ENCODE peak calls at places on chromosomes 3 and 15, in six cellular contexts. One of them, this sample, is unnamed.

GRCh38 chr3:129855454-129856419 is 37.8 kb downstream of the TMCC1 start:
- DNase-seq in cardiac fibroblast: peak
- DNase-seq in fibroblast of lung: peak
- DNase-seq in A549: peak
- DNase-seq in mesothelial cell of epicardium: no peak
- DNase-seq in uterus: no peak
- DNase-seq in this sample: no peak

GRCh38 chr15:33114484-33114767 is 80.1 kb downstream of the FMN1 start:
- DNase-seq in cardiac fibroblast: peak
- DNase-seq in A549: no peak
- DNase-seq in fibroblast of lung: peak
- DNase-seq in uterus: no peak
- DNase-seq in mesothelial cell of epicardium: no peak
- DNase-seq in this sample: no peak

GRCh38 chr3:194323785-194324735 is 27.1 kb downstream of the CPN2 start:
- DNase-seq in cardiac fibroblast: peak
- DNase-seq in mesothelial cell of epicardium: no peak
- DNase-seq in A549: peak
- DNase-seq in uterus: peak
- DNase-seq in fibroblast of lung: peak
- DNase-seq in this sample: peak

GRCh38 chr3:53802256-53802880 is 43.9 kb downstream of the CHDH start:
- DNase-seq in A549: no peak
- DNase-seq in uterus: no peak
- DNase-seq in mesothelial cell of epicardium: no peak
- DNase-seq in fibroblast of lung: no peak
- DNase-seq in cardiac fibroblast: no peak
- DNase-seq in this sample: no peak

GRCh38 chr3:37475435-37475834 is 301.1 kb upstream of the LRRFIP2 start:
- DNase-seq in A549: no peak
- DNase-seq in mesothelial cell of epicardium: no peak
- DNase-seq in fibroblast of lung: peak
- DNase-seq in cardiac fibroblast: peak
- DNase-seq in uterus: no peak
- DNase-seq in this sample: no peak

GRCh38 chr15:77541421-77542181 is 91.1 kb downstream of the LINGO1 start:
- DNase-seq in uterus: no peak
- DNase-seq in A549: no peak
- DNase-seq in cardiac fibroblast: peak
- DNase-seq in mesothelial cell of epicardium: no peak
- DNase-seq in fibroblast of lung: peak
- DNase-seq in this sample: no peak

GRCh38 chr3:180466401-180467005 is 135.5 kb upstream of the TTC14 start:
- DNase-seq in cardiac fibroblast: peak
- DNase-seq in uterus: no peak
- DNase-seq in fibroblast of lung: no peak
- DNase-seq in mesothelial cell of epicardium: no peak
- DNase-seq in A549: no peak
- DNase-seq in this sample: no peak

GRCh38 chr3:194675680-194676079 is 3.7 kb upstream of the LSG1 start:
- DNase-seq in cardiac fibroblast: peak
- DNase-seq in mesothelial cell of epicardium: no peak
- DNase-seq in A549: no peak
- DNase-seq in fibroblast of lung: no peak
- DNase-seq in uterus: no peak
- DNase-seq in this sample: no peak

GRCh38 chr3:62876064-62876463 is 848 bp upstream of the CADPS start:
- DNase-seq in fibroblast of lung: peak
- DNase-seq in mesothelial cell of epicardium: peak
- DNase-seq in cardiac fibroblast: peak
- DNase-seq in A549: peak
- DNase-seq in uterus: no peak
- DNase-seq in this sample: no peak

GRCh38 chr3:16101295-16102186 is 72.9 kb upstream of the GALNT15 start:
- DNase-seq in cardiac fibroblast: peak
- DNase-seq in mesothelial cell of epicardium: no peak
- DNase-seq in A549: peak
- DNase-seq in uterus: no peak
- DNase-seq in fibroblast of lung: no peak
- DNase-seq in this sample: peak

GRCh38 chr3:87503901-87504498 is 227.6 kb upstream of the POU1F1 start:
- DNase-seq in A549: peak
- DNase-seq in mesothelial cell of epicardium: no peak
- DNase-seq in uterus: no peak
- DNase-seq in fibroblast of lung: peak
- DNase-seq in cardiac fibroblast: peak
- DNase-seq in this sample: no peak
- TF ChIP-seq CTCF in A549: peak
- TF ChIP-seq CTCF in mesothelial cell of epicardium: peak
- TF ChIP-seq CTCF in uterus: no peak
- TF ChIP-seq CTCF in fibroblast of lung: peak
- TF ChIP-seq CTCF in cardiac fibroblast: peak
- TF ChIP-seq CTCF in this sample: peak

GRCh38 chr3:49453621-49454315 is 16.3 kb upstream of the DAG1 start:
- DNase-seq in fibroblast of lung: no peak
- DNase-seq in uterus: no peak
- DNase-seq in A549: no peak
- DNase-seq in cardiac fibroblast: no peak
- DNase-seq in mesothelial cell of epicardium: no peak
- DNase-seq in this sample: no peak

GRCh38 chr3:49454898-49455681 is 15.0 kb upstream of the DAG1 start:
- DNase-seq in A549: no peak
- DNase-seq in mesothelial cell of epicardium: no peak
- DNase-seq in cardiac fibroblast: no peak
- DNase-seq in uterus: no peak
- DNase-seq in fibroblast of lung: no peak
- DNase-seq in this sample: no peak

GRCh38 chr3:49460188-49460885 is 9.7 kb upstream of the DAG1 start:
- DNase-seq in mesothelial cell of epicardium: no peak
- DNase-seq in A549: no peak
- DNase-seq in fibroblast of lung: no peak
- DNase-seq in uterus: no peak
- DNase-seq in cardiac fibroblast: no peak
- DNase-seq in this sample: no peak

GRCh38 chr3:49456417-49456816 is 13.7 kb upstream of the DAG1 start:
- DNase-seq in mesothelial cell of epicardium: no peak
- DNase-seq in fibroblast of lung: no peak
- DNase-seq in cardiac fibroblast: peak
- DNase-seq in A549: no peak
- DNase-seq in uterus: no peak
- DNase-seq in this sample: no peak

DNA sequence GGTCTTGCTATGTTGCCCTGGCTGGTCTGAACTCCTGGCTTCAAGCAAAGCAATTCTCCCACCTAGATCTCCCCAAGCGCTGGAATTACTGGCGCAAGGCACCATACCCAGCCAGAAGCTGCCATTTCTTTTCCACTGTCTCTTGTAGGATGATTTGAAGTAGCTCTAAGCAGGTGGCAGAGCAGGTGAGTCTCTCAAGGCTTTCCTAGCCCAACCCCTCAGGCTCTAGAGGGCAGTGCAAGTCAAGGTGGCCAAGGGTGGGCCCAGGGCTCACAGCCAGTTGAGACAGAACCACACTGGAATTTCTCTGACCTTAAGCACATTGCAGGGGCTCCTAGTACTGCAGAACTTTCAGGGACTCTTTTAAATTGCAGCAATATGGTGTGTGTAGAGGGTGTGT is 15.6 kb upstream of the DAG1 start:
- DNase-seq in cardiac fibroblast: no peak
- DNase-seq in mesothelial cell of epicardium: no peak
- DNase-seq in A549: peak
- DNase-seq in uterus: no peak
- DNase-seq in fibroblast of lung: no peak
- DNase-seq in this sample: no peak
- TF ChIP-seq CTCF in cardiac fibroblast: no peak
- TF ChIP-seq CTCF in mesothelial cell of epicardium: no peak
- TF ChIP-seq CTCF in A549: peak
- TF ChIP-seq CTCF in uterus: no peak
- TF ChIP-seq CTCF in fibroblast of lung: no peak
- TF ChIP-seq CTCF in this sample: no peak

GRCh38 chr15:27530994-27531393 is 560.0 kb downstream of the GABRG3 start:
- DNase-seq in mesothelial cell of epicardium: no peak
- DNase-seq in A549: no peak
- DNase-seq in cardiac fibroblast: no peak
- DNase-seq in uterus: no peak
- DNase-seq in fibroblast of lung: no peak
- DNase-seq in this sample: no peak

GRCh38 chr15:27532358-27532757 is 561.4 kb downstream of the GABRG3 start:
- DNase-seq in cardiac fibroblast: no peak
- DNase-seq in A549: no peak
- DNase-seq in mesothelial cell of epicardium: no peak
- DNase-seq in fibroblast of lung: no peak
- DNase-seq in uterus: no peak
- DNase-seq in this sample: no peak

DNA sequence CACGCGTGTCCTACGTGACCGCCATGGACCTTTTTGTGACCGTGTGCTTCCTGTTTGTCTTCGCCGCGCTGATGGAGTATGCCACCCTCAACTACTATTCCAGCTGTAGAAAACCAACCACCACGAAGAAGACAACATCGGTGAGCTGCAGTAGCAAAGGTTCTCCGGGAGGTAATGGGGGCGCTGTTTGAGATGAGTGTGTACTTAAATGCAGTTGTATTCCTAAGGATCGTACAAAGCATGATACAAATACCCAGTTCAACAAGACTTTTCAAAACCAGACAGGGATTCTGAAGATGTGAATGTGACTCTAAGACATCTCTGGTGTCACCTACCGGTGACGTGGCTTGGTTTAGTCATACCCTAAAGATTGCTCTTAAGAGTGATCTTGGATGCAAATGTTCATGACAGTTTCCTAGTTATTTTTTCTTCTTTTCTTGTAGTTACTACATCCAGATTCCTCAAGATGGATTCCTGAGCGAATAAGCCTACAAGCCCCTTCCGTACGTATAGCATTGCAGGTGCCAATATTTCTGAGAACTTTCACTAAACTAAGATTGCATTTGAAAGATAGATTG is 556.6 kb downstream of the GABRG3 start:
- DNase-seq in cardiac fibroblast: no peak
- DNase-seq in A549: peak
- DNase-seq in mesothelial cell of epicardium: no peak
- DNase-seq in fibroblast of lung: no peak
- DNase-seq in uterus: no peak
- DNase-seq in this sample: no peak
- TF ChIP-seq CTCF in cardiac fibroblast: no peak
- TF ChIP-seq CTCF in A549: peak
- TF ChIP-seq CTCF in mesothelial cell of epicardium: peak
- TF ChIP-seq CTCF in fibroblast of lung: no peak
- TF ChIP-seq CTCF in uterus: no peak
- TF ChIP-seq CTCF in this sample: no peak

DNA sequence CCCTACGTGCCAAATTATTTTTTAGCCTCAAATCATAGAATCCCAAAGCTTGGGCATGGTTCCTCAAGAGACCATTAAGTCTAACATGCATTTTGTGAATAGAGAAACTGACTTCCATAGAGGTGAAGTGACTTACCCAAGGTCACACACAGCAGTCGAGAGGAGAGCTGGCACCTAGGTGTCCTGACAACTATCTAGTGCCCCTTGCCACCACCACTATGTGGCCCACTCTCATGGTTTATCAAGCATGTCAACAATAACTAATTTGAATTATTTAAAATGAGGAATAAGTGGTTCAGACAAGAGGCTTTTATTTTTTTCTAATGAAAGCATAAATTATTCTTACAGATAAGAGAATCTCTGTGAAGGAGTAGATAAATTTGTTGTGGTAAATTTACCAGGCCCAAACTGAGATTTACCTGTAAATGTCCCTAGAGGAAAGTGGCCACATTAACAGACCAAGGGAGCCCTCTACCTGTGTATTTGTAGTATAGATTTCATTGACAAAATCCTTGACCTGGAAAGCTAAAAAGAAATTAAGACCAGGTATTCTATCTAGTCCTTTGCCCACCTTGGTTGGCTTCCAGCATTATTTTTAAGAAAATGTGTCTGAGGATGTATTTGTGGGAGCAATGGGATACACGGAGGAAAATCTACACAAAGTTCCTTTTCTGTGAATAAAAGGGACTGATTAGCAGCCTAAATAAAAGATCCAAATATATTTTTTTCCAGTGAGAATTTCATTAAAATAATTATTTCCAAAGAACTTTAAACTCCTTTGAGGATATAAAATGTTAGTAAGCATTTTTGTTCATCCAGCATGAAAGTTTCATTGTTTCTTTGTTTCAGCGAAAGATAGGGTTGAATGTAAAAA is 49.1 kb downstream of the IQCH start:
- DNase-seq in mesothelial cell of epicardium: no peak
- DNase-seq in cardiac fibroblast: peak
- DNase-seq in uterus: peak
- DNase-seq in A549: peak
- DNase-seq in fibroblast of lung: peak
- DNase-seq in this sample: no peak
- TF ChIP-seq CTCF in mesothelial cell of epicardium: peak
- TF ChIP-seq CTCF in cardiac fibroblast: peak
- TF ChIP-seq CTCF in uterus: peak
- TF ChIP-seq CTCF in A549: peak
- TF ChIP-seq CTCF in fibroblast of lung: peak
- TF ChIP-seq CTCF in this sample: peak

DNA sequence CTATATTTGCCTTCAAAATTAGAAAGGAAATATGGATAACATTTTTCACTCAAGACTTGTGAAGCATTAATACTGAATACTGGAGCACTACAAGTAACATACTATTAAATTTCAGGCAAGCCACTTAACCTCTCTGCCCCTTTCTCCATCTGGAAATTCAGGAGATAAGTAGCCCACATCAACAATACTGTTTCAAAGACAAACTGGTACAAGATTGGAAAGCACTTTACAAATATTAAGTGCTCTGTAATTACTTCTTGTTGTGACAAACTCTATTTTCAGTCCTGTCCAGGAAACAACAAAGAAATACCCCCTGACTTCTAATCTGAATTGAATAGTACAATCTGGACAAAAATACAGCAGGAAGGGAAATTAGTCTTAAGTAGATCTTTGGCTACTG is 49.3 kb downstream of the TMEM212 start:
- DNase-seq in mesothelial cell of epicardium: no peak
- DNase-seq in A549: no peak
- DNase-seq in cardiac fibroblast: no peak
- DNase-seq in fibroblast of lung: no peak
- DNase-seq in uterus: no peak
- DNase-seq in this sample: no peak
- TF ChIP-seq CTCF in mesothelial cell of epicardium: no peak
- TF ChIP-seq CTCF in A549: no peak
- TF ChIP-seq CTCF in cardiac fibroblast: no peak
- TF ChIP-seq CTCF in fibroblast of lung: no peak
- TF ChIP-seq CTCF in uterus: no peak
- TF ChIP-seq CTCF in this sample: no peak

GRCh38 chr3:189950258-189950657 is 170.4 kb downstream of the P3H2 start:
- DNase-seq in cardiac fibroblast: no peak
- DNase-seq in mesothelial cell of epicardium: no peak
- DNase-seq in A549: no peak
- DNase-seq in fibroblast of lung: no peak
- DNase-seq in uterus: no peak
- DNase-seq in this sample: no peak
- TF ChIP-seq CTCF in cardiac fibroblast: no peak
- TF ChIP-seq CTCF in mesothelial cell of epicardium: no peak
- TF ChIP-seq CTCF in A549: no peak
- TF ChIP-seq CTCF in fibroblast of lung: no peak
- TF ChIP-seq CTCF in uterus: no peak
- TF ChIP-seq CTCF in this sample: no peak

GRCh38 chr15:59642351-59642750 is 15.0 kb downstream of the GTF2A2 start:
- DNase-seq in fibroblast of lung: peak
- DNase-seq in uterus: no peak
- DNase-seq in mesothelial cell of epicardium: no peak
- DNase-seq in cardiac fibroblast: no peak
- DNase-seq in A549: no peak
- DNase-seq in this sample: no peak
- TF ChIP-seq CTCF in fibroblast of lung: peak
- TF ChIP-seq CTCF in uterus: no peak
- TF ChIP-seq CTCF in mesothelial cell of epicardium: peak
- TF ChIP-seq CTCF in cardiac fibroblast: peak
- TF ChIP-seq CTCF in A549: peak
- TF ChIP-seq CTCF in this sample: no peak